ENCODE peak calls at places on chromosome 7, in seven cellular contexts. S is HCT116, H is fibroblast of pulmonary artery, U is vagina, D is fibroblast of mammary gland, B is skeletal muscle cell, O is breast epithelium. R is an unnamed sample.

GRCh38 chr7:106915873-106916272 is 50.8 kb downstream of the PIK3CG start:
- DNase-seq in S (no peak), H (no peak), U (no peak), D (no peak), B (no peak), O (no peak), R (no peak)

GRCh38 chr7:156638443-156639077 is 2.0 kb upstream of the RNF32 start:
- DNase-seq in S (no peak), H (no peak), U (no peak), D (no peak), B (no peak), O (no peak), R (no peak)

GRCh38 chr7:156064921-156065386 is 252.7 kb upstream of the SHH start:
- DNase-seq in S (no peak), H (no peak), U (no peak), D (no peak), B (no peak), O (no peak), R (no peak)

GRCh38 chr7:45292481-45292880 is 134.9 kb downstream of the RAMP3 start:
- DNase-seq in S (no peak), H (no peak), U (no peak), D (no peak), B (no peak), O (no peak), R (no peak)

GRCh38 chr7:1344981-1345701 is 112.5 kb downstream of the UNCX start:
- DNase-seq in S (no peak), H (no peak), U (no peak), D (no peak), B (no peak), O (no peak), R (no peak)

GRCh38 chr7:45294559-45294958 is 137.0 kb downstream of the RAMP3 start:
- DNase-seq in S (no peak), H (no peak), U (no peak), D (no peak), B (no peak), O (no peak), R (no peak)

GRCh38 chr7:26372211-26372610 is 80.5 kb downstream of the SNX10 start:
- DNase-seq in S (no peak), H (no peak), U (no peak), D (no peak), B (no peak), O (no peak), R (no peak)

GRCh38 chr7:14747701-14748100 is 154.8 kb downstream of the DGKB start:
- DNase-seq in S (no peak), H (peak), U (no peak), D (peak), B (no peak), O (no peak), R (no peak)

GRCh38 chr7:128344431-128344774 is 695 bp upstream of the RBM28 start:
- DNase-seq in S (no peak), H (no peak), U (no peak), D (no peak), B (no peak), O (no peak), R (no peak)

GRCh38 chr7:141588912-141589311 is 37.7 kb downstream of the AGK start:
- DNase-seq in S (no peak), H (no peak), U (no peak), D (no peak), B (no peak), O (no peak), R (no peak)

GRCh38 chr7:141593134-141593533 is 41.9 kb downstream of the AGK start:
- DNase-seq in S (no peak), H (peak), U (no peak), D (peak), B (peak), O (no peak), R (peak)

GRCh38 chr7:141590071-141590470 is 38.9 kb downstream of the AGK start:
- DNase-seq in S (no peak), H (no peak), U (no peak), D (no peak), B (no peak), O (no peak), R (no peak)

GRCh38 chr7:141587304-141587703 is 36.1 kb downstream of the AGK start:
- DNase-seq in S (no peak), H (no peak), U (no peak), D (no peak), B (no peak), O (no peak), R (no peak)

DNA sequence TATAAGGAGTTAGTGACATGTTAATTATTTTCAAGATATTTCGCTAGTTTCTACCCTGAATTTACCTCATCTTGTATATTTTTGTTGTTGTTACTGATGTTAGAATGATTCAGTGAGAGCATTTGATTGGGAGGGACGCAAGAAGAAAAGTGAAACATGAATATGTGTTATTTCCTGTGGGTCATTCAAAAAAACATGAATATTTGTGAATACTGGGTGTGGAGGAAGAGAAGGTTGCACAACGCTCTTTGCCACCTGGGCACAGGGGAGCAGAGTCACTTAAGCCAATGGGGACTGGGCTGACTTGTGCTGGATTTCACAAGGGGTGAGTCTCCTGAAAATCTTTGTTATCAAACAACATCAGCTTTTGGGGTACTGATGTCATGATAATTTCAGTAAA is 39.5 kb downstream of the AGK start:
- DNase-seq in S (no peak), H (peak), U (no peak), D (peak), B (no peak), O (no peak), R (no peak)
- H3K4me3 ChIP-seq in S (no peak), H (no peak), U (no peak), D (no peak), B (no peak), O (no peak), R (no peak)

GRCh38 chr7:92421676-92422435 is 25.4 kb upstream of the GATAD1 start:
- DNase-seq in S (no peak), H (peak), U (no peak), D (no peak), B (no peak), O (no peak), R (no peak)
- H3K4me3 ChIP-seq in S (no peak), H (no peak), U (no peak), D (no peak), B (no peak), O (no peak), R (no peak)

DNA sequence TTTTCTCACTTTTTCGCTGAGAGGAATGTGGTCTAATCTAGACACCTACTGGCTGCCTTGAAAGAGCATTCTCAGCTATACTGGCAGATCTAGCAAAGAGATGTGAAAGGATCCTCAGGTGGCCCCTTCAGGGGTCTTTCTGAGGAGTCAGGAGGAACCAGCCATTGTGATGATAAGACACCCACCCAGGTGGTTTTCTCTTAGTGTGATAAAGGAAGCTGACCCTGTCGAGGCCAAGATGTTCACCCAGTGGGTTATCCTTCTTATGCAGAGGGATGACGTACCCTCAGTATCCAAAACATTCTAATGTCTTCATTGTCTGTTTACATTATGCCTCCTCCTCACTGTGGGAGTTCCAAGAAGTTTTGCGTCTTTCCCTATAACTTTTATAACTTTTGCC is 98.3 kb upstream of the LRGUK start:
- DNase-seq in S (no peak), H (no peak), U (no peak), D (no peak), B (no peak), O (no peak), R (no peak)
- H3K4me3 ChIP-seq in S (no peak), H (no peak), U (no peak), D (no peak), B (no peak), O (no peak), R (no peak)

DNA sequence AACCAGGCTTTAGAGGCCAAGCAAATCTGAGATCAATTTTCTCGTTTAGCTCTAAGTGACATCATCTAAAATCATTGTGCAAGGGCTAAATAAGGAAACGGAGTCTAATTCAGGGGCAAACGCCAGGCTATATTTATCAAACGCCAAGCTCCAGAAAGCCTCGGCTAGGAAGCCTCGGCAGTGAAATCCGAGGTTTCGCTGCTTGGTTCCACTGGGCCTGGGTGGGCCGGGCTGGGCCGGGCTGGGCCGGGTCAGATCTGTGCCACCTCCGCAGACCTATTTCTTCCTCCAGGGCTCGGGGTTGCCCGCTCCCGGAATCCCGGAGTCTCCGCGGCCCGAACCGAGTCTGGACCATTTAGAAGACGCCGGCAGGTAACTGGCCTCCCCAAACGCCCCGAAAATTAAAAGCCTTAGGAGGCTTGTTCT is 459 bp upstream of the FEZF1 start:
- DNase-seq in S (no peak), H (peak), U (no peak), D (peak), B (peak), O (no peak), R (no peak)
- H3K4me3 ChIP-seq in S (peak), H (no peak), U (peak), D (peak), B (no peak), O (peak), R (no peak)

GRCh38 chr7:36407636-36408550 is 18.2 kb downstream of the ANLN start:
- DNase-seq in S (no peak), H (no peak), U (no peak), D (no peak), B (no peak), O (no peak), R (no peak)

GRCh38 chr7:36408589-36408988 is 18.9 kb downstream of the ANLN start:
- DNase-seq in S (no peak), H (peak), U (no peak), D (peak), B (no peak), O (no peak), R (no peak)

GRCh38 chr7:36406156-36406555 is 16.5 kb downstream of the ANLN start:
- DNase-seq in S (no peak), H (no peak), U (no peak), D (no peak), B (no peak), O (no peak), R (no peak)

GRCh38 chr7:36405409-36405803 is 15.7 kb downstream of the ANLN start:
- DNase-seq in S (no peak), H (no peak), U (no peak), D (no peak), B (no peak), O (no peak), R (no peak)

GRCh38 chr7:36409180-36409579 is 19.5 kb downstream of the ANLN start:
- DNase-seq in S (no peak), H (no peak), U (no peak), D (no peak), B (no peak), O (no peak), R (no peak)
- H3K4me3 ChIP-seq in S (no peak), H (no peak), U (no peak), D (no peak), B (no peak), O (no peak), R (no peak)

DNA sequence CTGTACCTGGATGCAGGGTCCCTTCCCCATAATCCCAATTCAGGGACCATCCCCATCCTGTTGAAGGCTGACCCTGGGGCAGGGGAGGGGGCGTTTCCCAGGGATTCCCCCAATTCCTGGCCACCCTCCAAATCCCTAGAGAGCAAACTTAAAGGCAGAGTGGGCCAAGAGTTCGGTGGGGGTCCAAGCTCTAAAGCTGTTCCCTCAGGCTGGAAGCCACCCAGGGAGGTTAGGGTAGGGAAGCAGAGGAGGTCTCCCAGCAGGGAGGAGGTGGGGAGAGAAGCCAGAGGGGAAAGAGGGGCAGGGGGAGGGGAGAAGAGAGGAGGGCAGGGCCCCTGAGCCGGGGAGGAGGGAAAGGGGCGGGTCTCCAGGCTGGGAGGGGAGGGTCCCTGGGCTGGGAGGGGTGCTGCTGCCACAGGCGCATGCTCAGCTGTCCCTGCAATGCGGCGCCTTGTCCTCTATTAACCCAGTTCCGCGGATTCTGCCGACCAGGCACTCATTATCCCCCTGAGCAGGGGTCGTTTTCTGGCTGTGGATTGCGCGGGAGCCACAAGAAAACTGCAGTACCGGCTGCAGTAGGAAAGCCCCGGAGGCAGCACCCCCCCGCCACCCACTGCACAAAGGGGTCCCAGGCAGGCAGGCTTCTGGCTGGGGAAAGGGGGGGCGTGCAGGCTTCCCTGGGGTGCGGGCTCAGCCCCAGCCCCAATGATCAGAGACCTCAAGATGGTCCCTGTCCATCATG is 49.4 kb downstream of the CAMK2B start:
- DNase-seq in S (no peak), H (no peak), U (no peak), D (no peak), B (no peak), O (no peak), R (no peak)
- H3K4me3 ChIP-seq in S (no peak), H (no peak), U (no peak), D (no peak), B (peak), O (no peak), R (no peak)

GRCh38 chr7:158821173-158822021 is 7.9 kb downstream of the ESYT2 start:
- DNase-seq in S (peak), H (peak), U (no peak), D (peak), B (peak), O (no peak), R (no peak)
- H3K4me3 ChIP-seq in S (peak), H (peak), U (no peak), D (peak), B (no peak), O (no peak), R (no peak)

GRCh38 chr7:4226166-4226857 is 455.8 kb upstream of the FOXK1 start:
- DNase-seq in S (peak), H (no peak), U (no peak), D (no peak), B (no peak), O (no peak), R (no peak)

GRCh38 chr7:4227105-4228010 is 454.7 kb upstream of the FOXK1 start:
- DNase-seq in S (no peak), H (no peak), U (no peak), D (no peak), B (peak), O (no peak), R (no peak)

GRCh38 chr7:4233621-4234497 is 448.2 kb upstream of the FOXK1 start:
- DNase-seq in S (no peak), H (no peak), U (no peak), D (no peak), B (no peak), O (no peak), R (no peak)

GRCh38 chr7:4233146-4233545 is 448.9 kb upstream of the FOXK1 start:
- DNase-seq in S (no peak), H (no peak), U (no peak), D (no peak), B (no peak), O (no peak), R (no peak)

GRCh38 chr7:4230352-4230751 is 451.7 kb upstream of the FOXK1 start:
- DNase-seq in S (no peak), H (no peak), U (no peak), D (no peak), B (no peak), O (no peak), R (no peak)
- H3K4me3 ChIP-seq in S (no peak), H (no peak), U (no peak), D (no peak), B (no peak), O (no peak), R (no peak)